ENCODE peak calls at places on chromosomes 4 and X, in four cellular contexts. G is activated CD8-positive, alpha-beta memory T cell treated with anti-CD3 and anti-CD28 coated beads for 4 hours; I is AG04449; X is astrocyte of the spinal cord. D is an unnamed sample.

GRCh38 chrX:132738951-132739350 is 219.5 kb downstream of the HS6ST2 start:
- DNase-seq in G (no peak), I (no peak), X (no peak), D (no peak)

GRCh38 chrX:15274946-15275345 is 5.1 kb upstream of the ASB9 start:
- DNase-seq in G (no peak), I (no peak), X (no peak), D (no peak)

GRCh38 chrX:71214604-71215334 is 8.3 kb upstream of the GJB1 start:
- DNase-seq in G (no peak), I (no peak), X (no peak), D (no peak)

GRCh38 chr4:174490356-174490969 is 31.8 kb downstream of the HPGD start:
- DNase-seq in G (no peak), I (no peak), X (peak; percentile 68), D (no peak)

GRCh38 chr4:26288308-26288982 is 32.4 kb upstream of the RBPJ start:
- DNase-seq in G (no peak), I (no peak), X (peak; percentile 64), D (peak; percentile 95)

GRCh38 chrX:13029831-13030771 is 14.3 kb downstream of the FAM9C start:
- DNase-seq in G (no peak), I (no peak), X (no peak), D (no peak)

GRCh38 chr4:125390126-125390525 is 75.4 kb downstream of the FAT4 start:
- DNase-seq in G (no peak), I (peak; percentile 28), X (peak; percentile 86), D (no peak)

GRCh38 chrX:120365320-120365719 is 3.4 kb downstream of the ATP1B4 start:
- DNase-seq in G (no peak), I (no peak), X (no peak), D (no peak)

GRCh38 chr4:139611391-139611790 is 54.2 kb upstream of the MGST2 start:
- DNase-seq in G (no peak), I (no peak), X (no peak), D (no peak)

GRCh38 chrX:138925330-138925729 is 213.8 kb upstream of the FGF13 start:
- DNase-seq in G (no peak), I (no peak), X (peak; percentile 79), D (peak; percentile 14)

GRCh38 chr4:42655921-42656735 is 777 bp downstream of the ATP8A1 start:
- DNase-seq in G (peak; percentile 16), I (no peak), X (peak; percentile 17), D (peak; percentile 72)

GRCh38 chr4:142519342-142519741 is 326.8 kb downstream of the INPP4B start:
- DNase-seq in G (no peak), I (no peak), X (no peak), D (no peak)

GRCh38 chrX:281166-281999 is at the start of gene PLCXD1:
- DNase-seq in G (no peak), I (no peak), X (peak; percentile 59), D (no peak)

GRCh38 chr4:7391637-7392437 is 42.9 kb downstream of the PSAPL1 start:
- DNase-seq in G (no peak), I (no peak), X (no peak), D (no peak)

GRCh38 chr4:183443609-183444148 is 757 bp upstream of the CDKN2AIP start:
- DNase-seq in G (no peak), I (no peak), X (no peak), D (peak; percentile 59)

GRCh38 chrX:40177489-40177888 is 79.7 kb upstream of the BCOR start:
- DNase-seq in G (no peak), I (no peak), X (no peak), D (no peak)

GRCh38 chr4:79578613-79579012 is 170.6 kb upstream of the GK2 start:
- DNase-seq in G (no peak), I (no peak), X (no peak), D (no peak)

GRCh38 chrX:66638591-66639500 is at the start of gene EDA2R:
- DNase-seq in G (peak; percentile 5), I (no peak), X (peak; percentile 89), D (no peak)

GRCh38 chr4:186878203-186878800 is 154.6 kb upstream of the FAT1 start:
- DNase-seq in G (no peak), I (no peak), X (no peak), D (no peak)

GRCh38 chr4:55020131-55020530 is 105.3 kb downstream of the KDR start:
- DNase-seq in G (no peak), I (no peak), X (no peak), D (no peak)

GRCh38 chr4:152309418-152309817 is 226.5 kb downstream of the FBXW7 start:
- DNase-seq in G (no peak), I (no peak), X (no peak), D (no peak)

GRCh38 chr4:164948943-164949342 is 28.5 kb downstream of the TRIM61 start:
- DNase-seq in G (no peak), I (no peak), X (no peak), D (no peak)

GRCh38 chrX:626745-627509 is 3.7 kb upstream of the SHOX start:
- DNase-seq in G (no peak), I (no peak), X (no peak), D (no peak)

GRCh38 chr4:155608231-155608885 is 58.3 kb upstream of the GUCY1A1 start:
- DNase-seq in G (no peak), I (no peak), X (no peak), D (no peak)

GRCh38 chrX:41108007-41108683 is 22.9 kb downstream of the USP9X start:
- DNase-seq in G (no peak), I (no peak), X (no peak), D (no peak)

GRCh38 chr4:73224886-73225285 is 33.7 kb downstream of the ANKRD17 start:
- DNase-seq in G (no peak), I (no peak), X (no peak), D (no peak)

GRCh38 chr4:6929735-6930464 is 20.3 kb downstream of the TBC1D14 start:
- DNase-seq in G (no peak), I (no peak), X (no peak), D (peak; percentile 49)

GRCh38 chrX:102154218-102154860 is 1.4 kb downstream of the BEX5 start:
- DNase-seq in G (no peak), I (no peak), X (no peak), D (no peak)

GRCh38 chr4:134132086-134132783 is 69.4 kb downstream of the PABPC4L start:
- DNase-seq in G (no peak), I (no peak), X (no peak), D (peak; percentile 6)

GRCh38 chrX:120378570-120378969 is 16.7 kb downstream of the ATP1B4 start:
- DNase-seq in G (no peak), I (no peak), X (no peak), D (no peak)

GRCh38 chr4:140789752-140790151 is 33.6 kb upstream of the TBC1D9 start:
- DNase-seq in G (no peak), I (no peak), X (no peak), D (no peak)